ENCODE peak calls at places on chromosome 1, in four cellular contexts. D is NCI-H187; N is iris pigment epithelial cell; L is stimulated activated naive B cell treated with anti-CD40 and anti-IgM and Interleukin-4, amounts not matched to agents 10 μg/mL and 1 μg/mL and 100 μg/mL, for 72 hours. G is an unnamed sample.

GRCh38 chr1:19220080-19220846 is 10.2 kb upstream of the UBR4 start:
- DNase-seq in D (no peak), N (no peak), L (no peak), G (no peak)

GRCh38 chr1:226981838-226982237 is 41.7 kb downstream of the COQ8A start:
- DNase-seq in D (no peak), N (no peak), L (no peak), G (no peak)

GRCh38 chr1:29272171-29272907 is 36.0 kb downstream of the PTPRU start:
- DNase-seq in D (no peak), N (no peak), L (no peak), G (no peak)

GRCh38 chr1:115671176-115672062 is 29.6 kb downstream of the VANGL1 start:
- DNase-seq in D (no peak), N (peak; percentile 82), L (no peak), G (no peak)

GRCh38 chr1:110787328-110788071 is 85.4 kb upstream of the CD53 start:
- DNase-seq in D (no peak), N (no peak), L (peak; percentile 49), G (peak; percentile 61)

GRCh38 chr1:178385662-178386061 is 111.1 kb downstream of the CLEC20A start:
- DNase-seq in D (no peak), N (no peak), L (no peak), G (no peak)

GRCh38 chr1:169523904-169524303 is 38.2 kb upstream of the SLC19A2 start:
- DNase-seq in D (no peak), N (no peak), L (no peak), G (no peak)

GRCh38 chr1:109089242-109090015 is 1.1 kb upstream of the TMEM167B start:
- DNase-seq in D (peak; percentile 60), N (peak; percentile 58), L (no peak), G (peak; percentile 46)

GRCh38 chr1:39102537-39103320 is 76.6 kb downstream of the NDUFS5 start:
- DNase-seq in D (peak; percentile 34), N (peak; percentile 81), L (peak; percentile 81), G (peak; percentile 81)

GRCh38 chr1:75130865-75131592 is 3.2 kb upstream of the LHX8 start:
- DNase-seq in D (no peak), N (no peak), L (no peak), G (no peak)

GRCh38 chr1:206579747-206580437 is 32.4 kb downstream of the EIF2D start:
- DNase-seq in D (no peak), N (peak; percentile 34), L (peak; percentile 94), G (peak; percentile 90)

GRCh38 chr1:42736152-42736551 is 3.9 kb downstream of the CLDN19 start:
- DNase-seq in D (no peak), N (peak; percentile 29), L (no peak), G (no peak)

GRCh38 chr1:154840557-154841176 is 29.4 kb downstream of the KCNN3 start:
- DNase-seq in D (no peak), N (peak; percentile 8), L (no peak), G (no peak)

GRCh38 chr1:36962991-36963390 is 71.3 kb downstream of the GRIK3 start:
- DNase-seq in D (peak; percentile 29), N (no peak), L (no peak), G (no peak)

GRCh38 chr1:113219377-113219776 is 146.4 kb downstream of the LRIG2 start:
- DNase-seq in D (no peak), N (no peak), L (no peak), G (no peak)

GRCh38 chr1:228486596-228487335 is 416 bp upstream of the RNF187 start:
- DNase-seq in D (peak; percentile 56), N (peak; percentile 93), L (peak; percentile 82), G (peak; percentile 87)

GRCh38 chr1:209890606-209891330 is 47.2 kb upstream of the SYT14 start:
- DNase-seq in D (no peak), N (peak; percentile 55), L (no peak), G (no peak)

GRCh38 chr1:55974714-55975441 is 604.5 kb downstream of the PLPP3 start:
- DNase-seq in D (no peak), N (peak; percentile 64), L (no peak), G (no peak)

GRCh38 chr1:1092149-1092855 is 18.2 kb upstream of the RNF223 start:
- DNase-seq in D (no peak), N (no peak), L (no peak), G (no peak)

GRCh38 chr1:180160362-180160761 is 5.7 kb downstream of the QSOX1 start:
- DNase-seq in D (no peak), N (no peak), L (no peak), G (no peak)

GRCh38 chr1:154493276-154493675 is 8.7 kb upstream of the TDRD10 start:
- DNase-seq in D (no peak), N (no peak), L (no peak), G (peak; percentile 26)

GRCh38 chr1:118338991-118339390 is 154.0 kb upstream of the SPAG17 start:
- DNase-seq in D (no peak), N (no peak), L (no peak), G (no peak)

GRCh38 chr1:39238476-39238875 is 34.0 kb downstream of the MACF1 start:
- DNase-seq in D (no peak), N (peak; percentile 88), L (no peak), G (no peak)

GRCh38 chr1:204292733-204293132 is 67.0 kb downstream of the PLEKHA6 start:
- DNase-seq in D (no peak), N (no peak), L (no peak), G (no peak)

GRCh38 chr1:60108223-60108622 is 34.7 kb upstream of the C1orf87 start:
- DNase-seq in D (peak; percentile 12), N (peak; percentile 6), L (no peak), G (no peak)

GRCh38 chr1:218985424-218985823 is 188.3 kb upstream of the LYPLAL1 start:
- DNase-seq in D (no peak), N (no peak), L (no peak), G (no peak)

GRCh38 chr1:170174395-170174794 is 28.6 kb downstream of the NTMT2 start:
- DNase-seq in D (no peak), N (no peak), L (no peak), G (no peak)

GRCh38 chr1:175198332-175198731 is 5.8 kb upstream of the KIAA0040 start:
- DNase-seq in D (no peak), N (no peak), L (no peak), G (no peak)

GRCh38 chr1:15584489-15585363 is at the start of gene AGMAT:
- DNase-seq in D (no peak), N (peak; percentile 35), L (peak; percentile 67), G (no peak)

GRCh38 chr1:161187311-161187710 is 10.0 kb upstream of the B4GALT3 start:
- DNase-seq in D (no peak), N (peak; percentile 32), L (no peak), G (no peak)

GRCh38 chr1:54094001-54094729 is 40.8 kb downstream of the TCEANC2 start:
- DNase-seq in D (no peak), N (no peak), L (no peak), G (no peak)